ENCODE peak calls at places on chromosomes 1 and 21, in six cellular contexts. K, T, L, V, P and F are unnamed samples.

GRCh38 chr1:228272831-228273571 is 65.2 kb downstream of the OBSCN start:
- DNase-seq in K (no peak), T (peak; percentile 22), L (no peak), V (peak; percentile 20), P (peak; percentile 27), F (no peak)

GRCh38 chr1:223364685-223365382 is 858 bp upstream of the SUSD4 start:
- DNase-seq in K (no peak), T (no peak), L (no peak), V (no peak), P (peak; percentile 21), F (peak; percentile 4)

GRCh38 chr1:187032982-187033705 is 204.4 kb downstream of the PLA2G4A start:
- DNase-seq in K (no peak), T (no peak), L (no peak), V (no peak), P (no peak), F (no peak)

GRCh38 chr1:116268211-116268610 is 104.8 kb upstream of the ATP1A1 start:
- DNase-seq in K (no peak), T (no peak), L (peak; percentile 87), V (no peak), P (peak; percentile 11), F (no peak)

GRCh38 chr1:6631058-6631457 is 6.4 kb downstream of the THAP3 start:
- DNase-seq in K (no peak), T (no peak), L (no peak), V (no peak), P (no peak), F (no peak)

GRCh38 chr1:186474208-186474607 is 13.3 kb upstream of the PDC start:
- DNase-seq in K (no peak), T (no peak), L (no peak), V (no peak), P (no peak), F (no peak)

GRCh38 chr1:20486457-20487235 is 636 bp upstream of the CAMK2N1 start:
- DNase-seq in K (no peak), T (peak; percentile 81), L (no peak), V (peak; percentile 82), P (peak; percentile 78), F (no peak)

GRCh38 chr21:32844653-32845443 is 73.3 kb upstream of the PAXBP1 start:
- DNase-seq in K (no peak), T (no peak), L (no peak), V (no peak), P (no peak), F (no peak)

GRCh38 chr1:239997515-239998311 is 94.0 kb upstream of the FMN2 start:
- DNase-seq in K (no peak), T (no peak), L (no peak), V (no peak), P (no peak), F (no peak)

GRCh38 chr1:59258412-59259032 is 38.4 kb upstream of the FGGY start:
- DNase-seq in K (no peak), T (no peak), L (no peak), V (no peak), P (no peak), F (no peak)

GRCh38 chr21:45336870-45337269 is 49.2 kb upstream of the POFUT2 start:
- DNase-seq in K (no peak), T (peak; percentile 38), L (peak; percentile 30), V (no peak), P (peak; percentile 43), F (no peak)

GRCh38 chr1:9910080-9910424 is at the start of gene CTNNBIP1:
- DNase-seq in K (no peak), T (no peak), L (no peak), V (no peak), P (no peak), F (no peak)

GRCh38 chr1:100883963-100884362 is 10.7 kb downstream of the EXTL2 start:
- DNase-seq in K (no peak), T (no peak), L (no peak), V (no peak), P (no peak), F (no peak)

GRCh38 chr1:194014004-194014403 is 827.6 kb upstream of the B3GALT2 start:
- DNase-seq in K (no peak), T (no peak), L (no peak), V (no peak), P (no peak), F (no peak)

GRCh38 chr1:41907446-41907845 is 11.3 kb downstream of the HIVEP3 start:
- DNase-seq in K (no peak), T (no peak), L (no peak), V (no peak), P (no peak), F (no peak)

GRCh38 chr1:216600730-216601426 is 122.4 kb downstream of the ESRRG start:
- DNase-seq in K (no peak), T (peak; percentile 73), L (peak; percentile 16), V (peak; percentile 76), P (peak; percentile 81), F (no peak)

GRCh38 chr1:220881918-220882891 is 3.0 kb downstream of the HLX start:
- DNase-seq in K (no peak), T (no peak), L (no peak), V (peak; percentile 42), P (peak; percentile 47), F (no peak)

GRCh38 chr1:151010346-151010726 is 2.1 kb downstream of the PRUNE1 start:
- DNase-seq in K (no peak), T (no peak), L (no peak), V (no peak), P (no peak), F (no peak)

GRCh38 chr1:151009674-151010345 is 1.6 kb downstream of the PRUNE1 start:
- DNase-seq in K (no peak), T (no peak), L (no peak), V (no peak), P (no peak), F (no peak)

GRCh38 chr1:151007853-151008243 is 401 bp upstream of the PRUNE1 start:
- DNase-seq in K (no peak), T (no peak), L (no peak), V (no peak), P (no peak), F (no peak)

GRCh38 chr1:151008244-151009205 is at the start of gene PRUNE1:
- DNase-seq in K (peak; percentile 97), T (peak; percentile 97), L (peak; percentile 96), V (peak; percentile 97), P (peak; percentile 98), F (peak; percentile 95)

DNA sequence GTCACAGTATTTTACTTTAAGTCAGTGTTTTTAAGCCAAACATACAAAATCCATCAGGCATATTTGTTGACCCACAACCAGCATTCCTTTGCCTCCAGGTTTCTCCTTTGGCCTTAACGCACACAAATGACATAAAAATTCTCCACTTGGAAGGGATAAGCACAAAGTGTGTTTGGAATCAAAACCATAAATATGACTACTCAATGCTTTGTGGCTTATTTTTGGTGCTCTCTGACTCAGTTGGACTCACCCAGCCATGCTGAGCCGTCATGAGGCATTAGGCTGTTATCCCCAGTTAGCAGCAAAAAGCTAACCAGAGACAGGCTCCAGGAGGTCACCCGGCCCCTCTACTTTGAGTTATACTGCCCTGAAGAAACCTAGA is 948 bp downstream of the PRUNE1 start:
- DNase-seq in K (no peak), T (no peak), L (no peak), V (no peak), P (no peak), F (no peak)
- H3K4me1 ChIP-seq in K (peaks cover 46% of the 10 kb centered on the region), T (peaks cover 92% of the 10 kb centered on the region), L (peaks cover 15% of the 10 kb centered on the region), V (peaks cover 9% of the 10 kb centered on the region), P (peaks cover 62% of the 10 kb centered on the region), F (peaks cover 58% of the 10 kb centered on the region)

DNA sequence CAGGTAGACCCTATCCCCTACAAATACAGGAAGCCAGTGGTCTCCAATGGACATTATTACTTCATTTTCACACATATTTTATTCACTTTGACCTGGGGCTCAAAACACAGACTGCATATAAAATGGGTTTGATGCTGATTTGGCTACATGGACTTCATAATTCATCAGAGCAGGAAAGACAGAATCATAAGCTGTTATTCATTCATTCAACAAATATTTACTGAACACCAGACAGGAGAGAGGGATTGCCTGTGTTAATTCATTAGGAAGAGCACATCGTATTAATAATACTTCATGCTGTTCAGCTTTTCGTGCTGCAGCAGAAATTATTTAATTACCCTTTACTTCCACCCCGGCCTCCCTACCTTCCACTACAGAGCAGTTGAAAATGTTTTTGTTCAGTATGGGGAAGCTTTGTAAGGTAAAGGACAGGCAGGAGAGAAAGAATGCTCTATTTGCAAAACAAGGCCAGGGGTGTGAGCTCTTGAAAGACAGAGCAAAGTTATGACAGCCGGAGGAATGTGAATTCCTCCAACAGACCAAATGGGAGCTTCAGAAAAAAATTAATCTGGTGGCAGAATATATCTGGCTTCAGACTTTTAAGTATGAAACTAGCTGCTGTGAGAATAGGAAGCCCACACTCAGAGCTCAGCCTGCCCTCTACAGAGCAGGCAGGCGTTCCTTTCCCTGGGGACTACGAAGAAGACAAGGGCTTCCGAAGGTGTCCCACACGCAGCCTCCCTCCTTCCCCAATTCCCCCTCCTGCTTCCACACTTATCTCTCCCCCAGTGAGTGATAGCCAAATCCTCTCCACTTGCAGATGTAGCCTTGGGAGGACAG is 58.0 kb downstream of the MDM4 start:
- DNase-seq in K (no peak), T (no peak), L (no peak), V (no peak), P (no peak), F (no peak)
- H3K4me3 ChIP-seq in K (no peak overlapping the region), T (no peak overlapping the region), L (no peak overlapping the region), V (no peak overlapping the region), P (no peak overlapping the region), F (no peak overlapping the region)

GRCh38 chr1:47592296-47592975 is 154.6 kb downstream of the FOXD2 start:
- DNase-seq in K (no peak), T (no peak), L (no peak), V (no peak), P (no peak), F (no peak)

GRCh38 chr1:47594627-47595026 is 156.8 kb downstream of the FOXD2 start:
- DNase-seq in K (no peak), T (no peak), L (no peak), V (no peak), P (no peak), F (no peak)

GRCh38 chr1:47591801-47592200 is 154.0 kb downstream of the FOXD2 start:
- DNase-seq in K (no peak), T (no peak), L (no peak), V (no peak), P (no peak), F (no peak)

GRCh38 chr1:47593001-47593568 is 155.2 kb downstream of the FOXD2 start:
- DNase-seq in K (no peak), T (no peak), L (no peak), V (no peak), P (no peak), F (no peak)

DNA sequence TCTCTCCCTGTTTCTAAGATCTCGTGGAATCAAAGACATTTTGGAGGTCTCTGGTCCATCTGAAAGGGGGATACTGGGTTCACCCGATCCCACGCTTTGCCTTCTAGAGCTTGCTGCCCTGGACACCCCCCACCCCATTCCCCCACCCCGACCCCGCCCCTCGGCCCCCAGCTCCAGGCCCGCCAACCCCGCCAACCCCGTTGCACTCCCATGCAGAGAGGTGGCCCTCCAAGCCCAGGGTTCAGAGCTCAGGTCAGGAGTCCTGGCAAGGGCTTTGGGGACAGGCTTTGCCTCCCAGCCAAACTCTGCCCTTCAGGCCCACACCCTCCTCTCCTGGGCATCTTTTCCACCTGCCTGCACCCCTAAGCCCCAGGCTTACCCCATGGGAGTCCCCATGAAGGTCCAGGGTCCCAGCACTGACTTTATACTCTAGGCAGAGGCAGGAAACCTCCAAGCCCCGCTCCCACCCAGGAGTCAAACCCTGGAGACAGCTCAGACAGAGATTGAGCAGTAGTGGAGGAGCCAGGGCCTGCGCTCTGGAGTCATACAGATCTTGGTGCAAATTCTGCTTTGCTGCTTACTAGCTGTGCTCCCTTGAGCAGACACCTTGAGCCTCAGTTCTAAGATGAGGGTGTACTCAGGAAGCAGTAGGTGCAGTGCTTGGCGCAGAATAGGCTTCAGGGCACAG is 155.9 kb downstream of the FOXD2 start:
- DNase-seq in K (no peak), T (no peak), L (no peak), V (no peak), P (no peak), F (no peak)
- H3K27ac ChIP-seq in K (no peak overlapping the region), T (no peak overlapping the region), L (no peak overlapping the region), V (no peak overlapping the region), P (no peak overlapping the region), F (no peak overlapping the region)

GRCh38 chr1:11923069-11923826 is 3.0 kb downstream of the KIAA2013 start:
- DNase-seq in K (no peak), T (no peak), L (no peak), V (no peak), P (no peak), F (no peak)
- H3K4me1 ChIP-seq in K (peaks cover 27% of the 10 kb centered on the region), T (peaks cover 86% of the 10 kb centered on the region), L (peaks cover 26% of the 10 kb centered on the region), V (peaks cover 9% of the 10 kb centered on the region), P (peaks cover 66% of the 10 kb centered on the region), F (peaks cover 43% of the 10 kb centered on the region)